ENCODE peak calls at places on chromosomes 4 and X, in five cellular contexts. X, G, D, C and H are unnamed samples.

GRCh38 chrX:1305411-1305810 is 31.2 kb upstream of the IL3RA start:
- DNase-seq in X (no peak), G (no peak), D (no peak), C (no peak), H (no peak)

GRCh38 chr4:151690884-151691283 is 69.9 kb downstream of the GATB start:
- DNase-seq in X (no peak), G (no peak), D (no peak), C (no peak), H (no peak)

GRCh38 chr4:78293841-78294301 is 236.7 kb downstream of the FRAS1 start:
- DNase-seq in X (no peak), G (no peak), D (no peak), C (no peak), H (no peak)

GRCh38 chr4:150229538-150229937 is 151.3 kb downstream of the DCLK2 start:
- DNase-seq in X (no peak), G (no peak), D (no peak), C (no peak), H (no peak)

GRCh38 chr4:20603671-20604313 is 96.5 kb upstream of the PACRGL start:
- DNase-seq in X (no peak), G (no peak), D (no peak), C (no peak), H (no peak)

GRCh38 chr4:140099993-140100392 is 54.0 kb downstream of the MAML3 start:
- DNase-seq in X (no peak), G (no peak), D (no peak), C (no peak), H (no peak)

GRCh38 chr4:73573794-73574528 is 46.3 kb downstream of the RASSF6 start:
- DNase-seq in X (peak), G (peak), D (peak), C (peak), H (peak)

GRCh38 chr4:168743131-168743530 is 246.3 kb downstream of the PALLD start:
- DNase-seq in X (no peak), G (no peak), D (no peak), C (no peak), H (no peak)

GRCh38 chrX:113929004-113929403 is 654.9 kb upstream of the HTR2C start:
- DNase-seq in X (peak), G (no peak), D (peak), C (peak), H (peak)

GRCh38 chr4:165369522-165369921 is 9.3 kb upstream of the CPE start:
- DNase-seq in X (no peak), G (no peak), D (peak), C (no peak), H (no peak)

GRCh38 chrX:134520860-134521390 is 61.0 kb downstream of the HPRT1 start:
- DNase-seq in X (peak), G (no peak), D (peak), C (no peak), H (peak)

GRCh38 chr4:154467886-154468285 is 23.7 kb downstream of the DCHS2 start:
- DNase-seq in X (no peak), G (no peak), D (no peak), C (no peak), H (no peak)

GRCh38 chrX:16876696-16877095 is 6.5 kb upstream of the RBBP7 start:
- DNase-seq in X (no peak), G (no peak), D (no peak), C (no peak), H (no peak)

GRCh38 chr4:8581094-8581861 is 1.1 kb downstream of the GPR78 start:
- DNase-seq in X (no peak), G (no peak), D (no peak), C (no peak), H (no peak)

GRCh38 chr4:6056976-6057766 is 38.9 kb upstream of the C4orf50 start:
- DNase-seq in X (no peak), G (no peak), D (no peak), C (no peak), H (no peak)

GRCh38 chr4:175070444-175070843 is 152.3 kb downstream of the ADAM29 start:
- DNase-seq in X (no peak), G (no peak), D (no peak), C (no peak), H (no peak)

GRCh38 chr4:113316879-113317278 is 267.4 kb downstream of the ANK2 start:
- DNase-seq in X (no peak), G (peak), D (no peak), C (no peak), H (no peak)

GRCh38 chr4:8009710-8010534 is 70.3 kb upstream of the AFAP1 start:
- DNase-seq in X (no peak), G (no peak), D (peak), C (no peak), H (no peak)

GRCh38 chr4:22901631-22902030 is 208.9 kb downstream of the GBA3 start:
- DNase-seq in X (no peak), G (no peak), D (no peak), C (no peak), H (no peak)

GRCh38 chr4:147787204-147787603 is 55.3 kb downstream of the ARHGAP10 start:
- DNase-seq in X (no peak), G (no peak), D (no peak), C (no peak), H (no peak)

GRCh38 chr4:1870578-1871443 is at the start of gene NSD2:
- DNase-seq in X (peak), G (no peak), D (peak), C (no peak), H (peak)

GRCh38 chrX:16628954-16629595 is 20.9 kb upstream of the S100G start:
- DNase-seq in X (peak), G (no peak), D (no peak), C (no peak), H (no peak)

GRCh38 chrX:13747836-13748235 is 13.3 kb downstream of the OFD1 start:
- DNase-seq in X (peak), G (no peak), D (peak), C (no peak), H (peak)

GRCh38 chr4:76594152-76594551 is 159.1 kb downstream of the SHROOM3 start:
- DNase-seq in X (no peak), G (no peak), D (no peak), C (no peak), H (no peak)

GRCh38 chrX:54807524-54808108 is at the start of gene MAGED2:
- DNase-seq in X (peak), G (no peak), D (no peak), C (no peak), H (no peak)

GRCh38 chr4:184384810-184385557 is 89.4 kb downstream of the IRF2 start:
- DNase-seq in X (no peak), G (no peak), D (no peak), C (no peak), H (no peak)

GRCh38 chr4:59223292-59223941 is 1976.7 kb upstream of the ADGRL3 start:
- DNase-seq in X (no peak), G (no peak), D (no peak), C (no peak), H (no peak)

GRCh38 chr4:86498560-86499166 is 95.5 kb upstream of the PTPN13 start:
- DNase-seq in X (peak), G (no peak), D (peak), C (no peak), H (peak)

GRCh38 chr4:107500551-107500950 is 219.5 kb downstream of the PAPSS1 start:
- DNase-seq in X (no peak), G (no peak), D (no peak), C (no peak), H (no peak)

GRCh38 chr4:90996813-90997212 is 869.6 kb downstream of the CCSER1 start:
- DNase-seq in X (no peak), G (no peak), D (no peak), C (no peak), H (no peak)

GRCh38 chrX:37420756-37421155 is 71.6 kb downstream of the PRRG1 start:
- DNase-seq in X (no peak), G (no peak), D (no peak), C (no peak), H (no peak)

GRCh38 chr4:62923783-62924182 is 1485.5 kb downstream of the TECRL start:
- DNase-seq in X (no peak), G (no peak), D (no peak), C (no peak), H (no peak)

GRCh38 chrX:54178100-54178940 is 4.7 kb downstream of the FAM120C start:
- DNase-seq in X (no peak), G (no peak), D (peak), C (no peak), H (no peak)

GRCh38 chr4:186726440-186727148 is 2.9 kb upstream of the FAT1 start:
- DNase-seq in X (peak), G (no peak), D (peak), C (no peak), H (peak)

GRCh38 chrX:43970528-43970927 is 2.7 kb downstream of the NDP start:
- DNase-seq in X (no peak), G (no peak), D (no peak), C (no peak), H (no peak)

GRCh38 chrX:49761481-49761880 is 65.7 kb upstream of the PAGE1 start:
- DNase-seq in X (peak), G (no peak), D (peak), C (no peak), H (no peak)

GRCh38 chr4:24568425-24568824 is 15.9 kb downstream of the DHX15 start:
- DNase-seq in X (no peak), G (no peak), D (no peak), C (no peak), H (no peak)

GRCh38 chrX:121333942-121334341 is 286.5 kb downstream of the GLUD2 start:
- DNase-seq in X (no peak), G (no peak), D (no peak), C (no peak), H (no peak)
- TF ChIP-seq SP1 in X (no peak), G (no peak), D (no peak), C (no peak), H (no peak)

DNA sequence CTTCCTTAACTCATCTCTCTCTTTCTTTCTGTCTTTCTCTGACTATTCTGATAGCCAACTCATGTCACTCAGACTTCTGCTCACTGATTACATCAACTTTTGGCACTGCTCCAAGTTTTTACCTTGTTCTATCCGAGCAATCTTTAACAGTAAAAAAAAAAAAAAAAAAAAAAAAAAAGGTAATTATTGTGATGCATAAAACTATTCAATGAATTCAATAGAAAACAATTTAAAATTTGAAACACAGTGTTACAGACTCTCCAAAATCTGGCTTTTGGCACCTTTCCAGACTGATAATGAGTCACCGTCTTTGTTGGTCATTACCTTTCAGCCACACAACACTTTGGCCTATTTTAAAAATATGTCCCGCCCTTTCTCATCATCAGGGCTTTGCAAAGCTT is 229.5 kb downstream of the GALNTL6 start:
- DNase-seq in X (peak), G (no peak), D (peak), C (no peak), H (peak)
- TF ChIP-seq SIN3A in X (no peak), G (no peak), D (no peak), C (no peak), H (no peak)

GRCh38 chr4:141810038-141810701 is 173.8 kb downstream of the IL15 start:
- DNase-seq in X (no peak), G (no peak), D (no peak), C (no peak), H (no peak)
- H3K4me3 ChIP-seq in X (no peak), G (no peak), D (no peak), C (no peak), H (no peak)

GRCh38 chr4:56200275-56200674 is 187.0 kb downstream of the AASDH start:
- DNase-seq in X (no peak), G (no peak), D (no peak), C (no peak), H (no peak)
- TF ChIP-seq SP1 in X (no peak), G (no peak), D (no peak), C (no peak), H (no peak)

DNA sequence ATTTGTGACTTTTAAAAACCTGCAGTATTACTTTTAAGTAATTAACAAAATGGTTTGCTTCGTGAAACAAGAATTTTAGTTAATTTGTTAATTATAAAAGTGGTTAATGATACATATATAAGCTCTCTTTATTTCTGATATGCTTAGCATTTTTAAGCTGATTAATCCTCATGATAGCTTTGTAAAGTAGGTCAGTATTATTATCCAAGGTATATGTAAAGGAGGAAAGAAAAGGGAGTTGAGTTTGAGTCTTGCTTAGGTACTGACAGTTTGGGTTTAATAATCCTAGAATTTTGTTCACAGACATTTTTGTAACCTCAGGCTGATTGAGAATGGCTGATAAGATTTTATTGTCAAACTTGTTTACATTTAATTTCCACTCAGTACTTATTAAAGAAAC is 21.8 kb downstream of the HERC3 start:
- DNase-seq in X (no peak), G (no peak), D (no peak), C (no peak), H (no peak)
- TF ChIP-seq SIN3A in X (no peak), G (no peak), D (no peak), C (no peak), H (no peak)

DNA sequence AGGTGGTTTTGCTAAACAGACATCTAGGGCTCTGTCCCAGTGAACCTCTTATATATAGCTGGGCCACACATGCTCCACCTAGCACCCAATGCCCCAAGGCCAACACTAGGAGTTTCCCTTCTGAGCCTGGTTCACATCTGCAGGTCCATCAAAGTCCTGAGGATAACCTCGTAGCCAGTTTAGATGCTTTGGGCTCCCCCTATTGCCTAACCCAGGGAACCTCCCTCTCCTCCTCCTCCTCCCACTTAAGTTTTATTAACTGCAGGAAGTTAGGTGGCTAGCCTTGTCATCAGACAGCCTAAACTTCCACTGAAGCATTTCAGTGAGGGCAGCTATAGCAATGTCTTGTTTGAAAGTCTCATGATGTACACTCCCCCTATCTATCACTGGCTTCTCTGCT is 88.0 kb downstream of the GUCY2F start:
- DNase-seq in X (peak), G (no peak), D (no peak), C (no peak), H (no peak)
- H3K4me3 ChIP-seq in X (no peak), G (no peak), D (no peak), C (no peak), H (no peak)

GRCh38 chrX:153993079-153993478 is 20.5 kb downstream of the TMEM187 start:
- DNase-seq in X (no peak), G (no peak), D (no peak), C (no peak), H (no peak)

GRCh38 chrX:153988493-153988892 is 15.9 kb downstream of the TMEM187 start:
- DNase-seq in X (no peak), G (no peak), D (no peak), C (no peak), H (no peak)

GRCh38 chrX:153992180-153992579 is 19.6 kb downstream of the TMEM187 start:
- DNase-seq in X (no peak), G (no peak), D (no peak), C (no peak), H (no peak)

GRCh38 chrX:153991013-153991580 is 18.5 kb downstream of the TMEM187 start:
- DNase-seq in X (no peak), G (no peak), D (no peak), C (no peak), H (no peak)

DNA sequence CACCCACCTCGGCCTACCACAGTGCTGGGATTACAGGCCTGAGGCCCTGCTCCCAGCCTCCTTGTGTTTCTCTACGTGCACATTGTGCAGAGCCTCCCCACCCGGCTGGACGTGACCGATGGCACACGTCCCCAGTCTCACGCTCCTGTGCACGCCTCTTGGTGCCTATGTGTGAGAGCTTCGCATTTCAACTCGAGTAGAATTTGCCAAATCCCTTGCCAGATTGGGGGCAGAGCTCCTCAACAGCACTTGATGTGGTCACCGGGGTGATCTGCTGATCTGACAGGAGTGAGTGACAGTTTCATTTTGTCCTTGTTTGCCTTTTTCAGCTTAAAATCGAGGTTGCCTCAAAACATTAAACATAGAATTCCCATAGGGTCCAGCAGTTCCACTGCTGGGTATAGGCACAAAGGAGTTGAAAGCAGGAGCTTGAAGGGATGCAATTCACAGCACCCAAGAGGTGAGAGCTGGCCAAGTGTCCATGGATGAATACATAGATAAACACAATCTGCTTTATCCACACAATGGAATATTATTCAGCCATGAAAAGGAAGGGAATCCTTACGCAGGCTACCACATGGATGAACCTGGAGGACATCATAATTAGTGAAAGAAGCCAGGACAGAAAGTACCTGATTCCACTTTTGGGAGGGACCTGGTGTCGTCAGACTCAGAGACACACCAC is 17.6 kb downstream of the TMEM187 start:
- DNase-seq in X (no peak), G (no peak), D (no peak), C (no peak), H (no peak)
- TF ChIP-seq SP1 in X (no peak), G (no peak), D (no peak), C (no peak), H (no peak)

DNA sequence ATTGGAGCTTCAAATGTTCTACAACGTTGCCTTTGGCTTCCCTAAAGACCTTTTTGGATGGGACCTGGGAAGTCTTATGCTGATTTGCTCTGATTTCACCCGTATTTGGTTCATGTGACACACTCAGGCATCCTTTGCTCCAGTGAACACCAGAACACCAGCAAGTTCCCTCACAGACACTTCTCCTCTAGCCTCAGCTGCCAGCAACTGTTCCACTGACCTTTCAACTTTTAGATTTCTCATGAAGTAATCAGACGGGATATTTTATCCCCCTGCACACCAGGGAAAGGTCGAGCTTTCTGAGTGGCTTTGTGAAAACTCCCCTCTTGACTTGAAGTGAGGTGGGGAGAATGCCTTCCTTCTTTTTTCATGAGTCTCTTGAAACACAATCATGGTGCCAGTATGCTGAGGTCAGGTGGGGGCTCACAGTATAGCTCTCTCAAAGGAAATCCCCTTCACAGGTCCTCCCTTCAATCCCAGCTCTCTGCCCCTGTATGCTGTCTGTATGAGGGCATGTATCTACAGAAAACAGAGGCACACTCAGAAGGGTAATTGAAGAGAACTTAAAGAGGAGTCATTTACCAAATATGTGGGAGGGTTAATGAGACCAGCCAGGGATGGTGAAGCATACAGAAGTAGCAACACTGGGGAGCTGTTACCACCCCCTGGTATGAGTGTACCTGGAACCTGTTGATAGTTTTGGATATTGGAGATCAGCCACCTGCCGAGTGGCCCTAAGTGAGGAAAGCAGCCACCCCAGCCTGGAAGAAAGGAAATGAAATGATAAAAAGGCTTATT is 62.7 kb downstream of the FGFBP1 start:
- DNase-seq in X (no peak), G (no peak), D (no peak), C (no peak), H (no peak)
- TF ChIP-seq SIN3A in X (no peak), G (no peak), D (no peak), C (no peak), H (no peak)